ENCODE peak calls at places on chromosomes 16 and 17, in five cellular contexts. L, N, X, F and K are unnamed samples.

GRCh38 chr16:74740795-74741304 is 33.8 kb downstream of the FA2H start:
- DNase-seq in L (no peak), N (peak; percentile 92), X (no peak), F (peak; percentile 95), K (no peak)

GRCh38 chr17:42171831-42172230 is 9.1 kb downstream of the KCNH4 start:
- DNase-seq in L (no peak), N (no peak), X (no peak), F (no peak), K (no peak)

GRCh38 chr17:15298176-15298575 is 33.0 kb upstream of the PMP22 start:
- DNase-seq in L (no peak), N (no peak), X (no peak), F (no peak), K (no peak)

GRCh38 chr17:50608700-50609375 is 25.8 kb upstream of the ABCC3 start:
- DNase-seq in L (peak; percentile 51), N (no peak), X (no peak), F (no peak), K (no peak)

GRCh38 chr16:87945351-87946042 is 5.7 kb upstream of the BANP start:
- DNase-seq in L (peak; percentile 94), N (peak; percentile 78), X (peak; percentile 91), F (no peak), K (no peak)

GRCh38 chr17:76725580-76726230 is 701 bp downstream of the JMJD6 start:
- DNase-seq in L (peak; percentile 91), N (peak; percentile 91), X (peak; percentile 91), F (peak; percentile 71), K (peak; percentile 57)

GRCh38 chr16:23296994-23297393 is 5.1 kb upstream of the SCNN1B start:
- DNase-seq in L (no peak), N (no peak), X (no peak), F (peak; percentile 43), K (no peak)

GRCh38 chr17:75909051-75909811 is 4.5 kb upstream of the MRPL38 start:
- DNase-seq in L (peak; percentile 87), N (no peak), X (no peak), F (no peak), K (no peak)

GRCh38 chr17:12122091-12122490 is 101.4 kb downstream of the MAP2K4 start:
- DNase-seq in L (no peak), N (no peak), X (no peak), F (no peak), K (no peak)

GRCh38 chr17:52383493-52384100 is 225.1 kb upstream of the CA10 start:
- DNase-seq in L (no peak), N (no peak), X (no peak), F (peak; percentile 13), K (no peak)

GRCh38 chr16:89697616-89698331 is 3.7 kb downstream of the SPATA2L start:
- DNase-seq in L (peak; percentile 73), N (peak; percentile 56), X (no peak), F (no peak), K (no peak)

GRCh38 chr16:54462151-54462651 is 175.6 kb upstream of the IRX3 start:
- DNase-seq in L (no peak), N (no peak), X (no peak), F (no peak), K (no peak)

GRCh38 chr17:3845361-3845753 is 689 bp downstream of the NCBP3 start:
- DNase-seq in L (no peak), N (no peak), X (no peak), F (peak; percentile 53), K (no peak)

GRCh38 chr16:72125635-72126428 is 32.2 kb downstream of the DHX38 start:
- DNase-seq in L (no peak), N (no peak), X (no peak), F (no peak), K (no peak)

GRCh38 chr16:3235856-3236669 is 1.1 kb upstream of the ZNF200 start:
- DNase-seq in L (peak; percentile 87), N (peak; percentile 83), X (no peak), F (no peak), K (peak; percentile 42)

GRCh38 chr17:64051153-64051552 is 30.7 kb upstream of the ICAM2 start:
- DNase-seq in L (no peak), N (no peak), X (no peak), F (no peak), K (no peak)

GRCh38 chr16:88570691-88571092 is 489 bp downstream of the ZC3H18 start:
- DNase-seq in L (no peak), N (peak; percentile 66), X (no peak), F (no peak), K (peak; percentile 25)

GRCh38 chr16:54287018-54287757 is 601 bp upstream of the IRX3 start:
- DNase-seq in L (peak; percentile 79), N (no peak), X (no peak), F (no peak), K (no peak)

GRCh38 chr17:10019941-10020403 is 114.9 kb upstream of the RCVRN start:
- DNase-seq in L (peak; percentile 82), N (no peak), X (peak; percentile 38), F (no peak), K (no peak)

DNA sequence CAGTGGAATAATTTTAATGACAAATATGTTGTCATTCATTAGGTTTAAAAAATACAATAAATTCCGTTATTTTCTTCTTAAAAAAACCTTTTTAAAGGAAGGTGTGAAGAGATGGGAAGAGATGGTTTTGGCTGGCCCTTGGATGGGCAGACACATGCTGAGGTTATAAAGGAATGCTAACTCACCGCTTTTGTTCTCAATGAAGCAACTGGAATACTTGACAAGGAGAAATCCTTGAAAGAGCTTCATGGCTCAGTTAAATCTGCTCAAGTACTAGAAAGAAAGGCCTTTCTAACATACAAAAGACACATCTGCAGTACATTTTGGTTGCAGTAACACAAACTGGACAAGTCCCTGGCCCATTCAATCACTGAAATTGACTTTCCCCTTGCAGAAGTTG is 158.3 kb upstream of the KCNJ16 start:
- DNase-seq in L (no peak), N (no peak), X (no peak), F (no peak), K (no peak)
- H3K9me3 ChIP-seq in L (no peaks in the 10 kb centered on the region), N (no peaks in the 10 kb centered on the region), X (no peaks in the 10 kb centered on the region), F (no peaks in the 10 kb centered on the region), K (no peaks in the 10 kb centered on the region)

GRCh38 chr17:53668854-53669253 is 153.9 kb upstream of the KIF2B start:
- DNase-seq in L (no peak), N (no peak), X (no peak), F (no peak), K (no peak)
- H3K9me3 ChIP-seq in L (no peaks in the 10 kb centered on the region), N (peaks cover 14% of the 10 kb centered on the region), X (no peaks in the 10 kb centered on the region), F (peaks cover 9% of the 10 kb centered on the region), K (no peaks in the 10 kb centered on the region)

DNA sequence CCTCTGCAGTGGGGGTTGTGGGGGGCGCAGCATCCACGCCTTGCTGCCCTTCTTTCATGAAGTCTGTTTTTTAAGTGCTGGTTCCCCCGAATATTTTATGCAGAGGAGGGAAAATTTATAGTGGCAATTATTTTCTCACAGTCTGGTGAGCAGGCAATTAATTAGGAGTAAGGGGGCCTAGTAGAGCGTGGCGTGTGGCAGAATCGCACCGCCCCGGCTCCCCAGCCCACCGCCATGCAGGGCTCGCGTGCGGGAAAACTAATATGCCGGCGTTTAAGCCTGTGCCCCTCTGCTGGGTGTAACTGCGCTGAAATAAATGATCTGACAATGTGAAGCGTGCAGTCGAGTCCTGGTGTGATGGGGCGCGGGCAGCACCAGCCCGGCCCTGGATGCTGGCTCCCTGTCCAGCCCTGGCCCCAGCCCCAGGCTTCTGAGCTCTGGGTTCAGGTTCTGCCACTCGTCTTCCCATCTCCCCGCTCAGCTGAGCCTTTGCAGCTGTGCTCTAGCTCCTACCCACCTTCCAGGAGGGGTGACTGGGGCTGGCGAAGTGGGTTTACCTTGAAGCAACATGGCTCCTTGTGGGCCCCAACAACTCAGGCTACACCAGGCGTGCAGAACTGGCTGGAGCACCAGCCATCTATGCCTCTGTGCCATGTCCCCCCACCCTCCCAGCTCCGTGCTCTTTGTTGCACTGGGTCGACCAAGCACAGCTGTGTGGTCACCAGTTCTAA is 13.8 kb downstream of the ENGASE start:
- DNase-seq in L (peak; percentile 51), N (no peak), X (no peak), F (no peak), K (no peak)
- H3K9me3 ChIP-seq in L (no peaks in the 10 kb centered on the region), N (no peaks in the 10 kb centered on the region), X (no peaks in the 10 kb centered on the region), F (no peaks in the 10 kb centered on the region), K (no peaks in the 10 kb centered on the region)

GRCh38 chr17:61813211-61813610 is 50.1 kb downstream of the BRIP1 start:
- DNase-seq in L (no peak), N (no peak), X (no peak), F (no peak), K (no peak)
- H3K9me3 ChIP-seq in L (no peaks in the 10 kb centered on the region), N (no peaks in the 10 kb centered on the region), X (no peaks in the 10 kb centered on the region), F (no peaks in the 10 kb centered on the region), K (no peaks in the 10 kb centered on the region)

DNA sequence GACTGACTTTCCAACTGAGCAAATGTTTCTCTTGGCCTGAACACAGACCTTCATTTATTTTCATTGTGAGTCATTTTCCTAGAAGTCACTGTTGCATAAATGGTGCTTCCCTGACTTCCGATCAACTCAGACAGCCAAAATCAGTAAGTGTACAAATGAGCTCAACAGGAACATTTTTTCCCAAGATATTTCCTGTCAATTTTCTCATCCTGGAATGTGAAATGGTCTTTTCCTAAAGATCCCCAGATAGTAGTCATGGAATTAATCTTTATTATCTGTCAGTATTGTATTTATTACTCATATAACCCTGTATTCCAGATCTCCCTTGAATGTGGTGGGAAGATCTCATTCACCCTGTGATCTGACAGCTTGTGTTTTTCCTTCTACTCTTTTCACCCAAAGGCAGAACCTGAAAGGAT is 360.3 kb upstream of the KIF2B start:
- DNase-seq in L (no peak), N (no peak), X (no peak), F (no peak), K (no peak)
- H3K9me3 ChIP-seq in L (no peaks in the 10 kb centered on the region), N (peaks cover 6% of the 10 kb centered on the region), X (no peaks in the 10 kb centered on the region), F (peaks cover 5% of the 10 kb centered on the region), K (no peaks in the 10 kb centered on the region)